ENCODE peak calls at places on chromosomes 13 and 19, in seven cellular contexts. W is WTC11; Y is GM10248; H is effector memory CD4-positive, alpha-beta T cell; R is activated naive CD4-positive, alpha-beta T cell treated with anti-CD3 and anti-CD28 coated beads for 36 hours; J is cardiac muscle cell; U is HEK293T. B is an unnamed sample.

GRCh38 chr19:31445406-31445805 is 96.2 kb upstream of the TSHZ3 start:
- DNase-seq in W (no peak), U (no peak), J (no peak), H (no peak), Y (no peak), R (no peak), B (no peak)

GRCh38 chr19:42370068-42370520 is 20.0 kb downstream of the CNFN start:
- DNase-seq in R (no peak), J (no peak), Y (no peak), H (no peak), W (peak; percentile 84), U (no peak), B (no peak)

GRCh38 chr13:110503037-110503901 is 58.3 kb downstream of the RAB20 start:
- DNase-seq in W (no peak), H (no peak), J (no peak), Y (no peak), U (no peak), R (no peak), B (no peak)

GRCh38 chr13:42266464-42266863 is 5.5 kb upstream of the AKAP11 start:
- DNase-seq in U (no peak), H (no peak), Y (no peak), W (no peak), J (peak; percentile 30), R (no peak), B (no peak)

GRCh38 chr13:98571955-98572662 is 4.8 kb downstream of the STK24 start:
- DNase-seq in H (peak; percentile 25), W (no peak), R (peak; percentile 40), Y (no peak), J (no peak), U (no peak), B (no peak)

GRCh38 chr19:46919324-46919723 is 58.5 kb downstream of the ARHGAP35 start:
- DNase-seq in H (no peak), Y (no peak), U (no peak), R (peak; percentile 53), W (no peak), J (no peak), B (no peak)

GRCh38 chr19:45908956-45909355 is 5.6 kb downstream of the NANOS2 start:
- DNase-seq in Y (no peak), H (no peak), R (no peak), W (no peak), U (no peak), J (no peak), B (no peak)

GRCh38 chr13:90375851-90376250 is 971.6 kb upstream of the MIR17HG start:
- DNase-seq in H (no peak), J (no peak), U (no peak), R (no peak), W (no peak), Y (no peak), B (no peak)

GRCh38 chr19:28394705-28395104 is 818.2 kb downstream of the UQCRFS1 start:
- DNase-seq in J (no peak), Y (no peak), R (no peak), H (no peak), U (no peak), W (no peak), B (no peak)

GRCh38 chr19:17950310-17951150 is 16.4 kb upstream of the KCNN1 start:
- DNase-seq in U (no peak), R (peak; percentile 64), Y (no peak), W (peak; percentile 73), H (peak; percentile 62), J (peak; percentile 51), B (no peak)

GRCh38 chr13:19910336-19911072 is 47.1 kb upstream of the ZMYM5 start:
- DNase-seq in Y (no peak), W (no peak), J (no peak), R (no peak), H (no peak), U (no peak), B (no peak)

GRCh38 chr19:50258918-50259372 is 55.5 kb downstream of the MYH14 start:
- DNase-seq in H (no peak), J (no peak), W (peak; percentile 84), R (peak; percentile 29), U (peak; percentile 70), Y (no peak), B (no peak)

GRCh38 chr19:23071087-23071511 is 45.7 kb upstream of the ZNF730 start:
- DNase-seq in J (no peak), Y (peak; percentile 53), H (no peak), W (peak; percentile 33), U (no peak), R (peak; percentile 13), B (no peak)

GRCh38 chr13:44306401-44307192 is 67.0 kb upstream of the SERP2 start:
- DNase-seq in Y (no peak), H (no peak), J (peak; percentile 22), R (peak; percentile 31), W (peak; percentile 38), U (no peak), B (no peak)

GRCh38 chr13:105538346-105538745 is 997.1 kb downstream of the EFNB2 start:
- DNase-seq in H (no peak), Y (no peak), J (no peak), W (peak; percentile 14), U (peak; percentile 2), R (no peak), B (no peak)

GRCh38 chr13:87131611-87132010 is 539.6 kb upstream of the SLITRK5 start:
- DNase-seq in Y (no peak), R (no peak), U (no peak), J (no peak), W (no peak), H (no peak), B (no peak)

GRCh38 chr13:41610426-41610825 is 153.1 kb downstream of the RGCC start:
- DNase-seq in J (no peak), H (no peak), R (no peak), U (no peak), W (no peak), Y (no peak), B (no peak)

GRCh38 chr19:14434157-14434501 is 1.0 kb downstream of the PKN1 start:
- DNase-seq in W (no peak), R (peak; percentile 46), Y (no peak), H (no peak), J (no peak), U (no peak), B (no peak)

GRCh38 chr19:45419396-45419795 is 4.3 kb downstream of the ERCC1 start:
- DNase-seq in R (no peak), U (no peak), J (no peak), Y (peak; percentile 86), W (no peak), H (no peak), B (peak; percentile 56)

GRCh38 chr19:49799798-49800376 is 13.2 kb downstream of the FUZ start:
- DNase-seq in Y (no peak), U (no peak), W (peak; percentile 82), R (no peak), J (no peak), H (no peak), B (no peak)

GRCh38 chr19:58033741-58034475 is at the start of gene ZSCAN1:
- DNase-seq in J (peak; percentile 92), H (no peak), Y (no peak), R (peak; percentile 27), U (no peak), W (peak; percentile 97), B (no peak)

GRCh38 chr13:62931901-62932883 is 1516.5 kb upstream of the PCDH20 start:
- DNase-seq in R (no peak), U (no peak), W (no peak), Y (no peak), H (no peak), J (no peak), B (no peak)

GRCh38 chr13:50344717-50345116 is 329.5 kb downstream of the KCNRG start:
- DNase-seq in W (no peak), R (no peak), J (no peak), U (no peak), H (no peak), Y (no peak), B (no peak)

GRCh38 chr19:57583521-57584416 is at the start of gene ZIK1:
- DNase-seq in W (peak; percentile 95), Y (peak; percentile 96), H (peak; percentile 79), J (peak; percentile 97), R (peak; percentile 90), U (no peak), B (peak; percentile 87)

GRCh38 chr19:55451522-55452380 is 8.7 kb upstream of the SHISA7 start:
- DNase-seq in H (no peak), W (no peak), U (no peak), J (no peak), R (no peak), Y (no peak), B (no peak)